ENCODE peak calls at places on chromosomes 6 and 20, in ten cellular contexts. E is neural crest cell; T is 8988T; Y is cardiac fibroblast; J is COR-L47; P is stimulated activated CD8-positive, alpha-beta memory T cell treated with anti-CD3 and anti-CD28 coated beads, Interleukin-7, amount 100 ng/mL, for 4 hours; R is PC-3; A is Daoy; Z is AG04449; L is activated CD8-positive, alpha-beta memory T cell treated with anti-CD3 and anti-CD28 coated beads for 24 hours. U is an unnamed sample.
A peak's percentile ranks its signal among the peaks of the same experiment; 100 is the strongest.

GRCh38 chr6:100103194-100103593 is 109.2 kb upstream of the MCHR2 start:
- DNase-seq in E (no peak), P (no peak), Y (no peak), T (no peak), R (no peak), L (no peak), Z (no peak), J (no peak), A (no peak), U (no peak)

GRCh38 chr6:40442591-40442990 is 144.6 kb downstream of the LRFN2 start:
- DNase-seq in L (no peak), Z (no peak), R (no peak), Y (no peak), E (no peak), P (no peak), A (no peak), T (no peak), J (no peak), U (no peak)

GRCh38 chr20:25514747-25515340 is 70.5 kb downstream of the NINL start:
- DNase-seq in T (no peak), P (no peak), E (no peak), L (no peak), Y (no peak), A (no peak), R (no peak), Z (no peak), J (no peak), U (no peak)

GRCh38 chr6:1689141-1689540 is 79.4 kb downstream of the FOXC1 start:
- DNase-seq in L (no peak), A (no peak), T (no peak), E (no peak), P (no peak), Z (no peak), J (no peak), R (peak; percentile 87), Y (no peak), U (no peak)

GRCh38 chr6:144675231-144675861 is 390.2 kb downstream of the UTRN start:
- DNase-seq in T (no peak), J (no peak), Y (peak; percentile 79), R (no peak), E (no peak), A (no peak), L (no peak), P (no peak), Z (peak; percentile 65), U (no peak)

GRCh38 chr6:27503436-27504030 is 30.6 kb upstream of the ZNF184 start:
- DNase-seq in A (peak; percentile 79), T (no peak), P (peak; percentile 66), L (peak; percentile 97), R (peak; percentile 91), J (peak; percentile 47), Z (peak; percentile 26), E (peak; percentile 78), Y (peak; percentile 79), U (peak; percentile 56)

GRCh38 chr6:62797190-62797589 is 414.1 kb upstream of the FKBP1C start:
- DNase-seq in A (no peak), E (no peak), P (no peak), J (no peak), Y (no peak), Z (no peak), R (no peak), L (no peak), T (no peak), U (no peak)

GRCh38 chr6:152595507-152595906 is 41.7 kb downstream of the SYNE1 start:
- DNase-seq in E (no peak), Z (no peak), R (peak; percentile 23), L (no peak), A (no peak), Y (peak; percentile 31), T (no peak), J (no peak), P (no peak), U (no peak)

GRCh38 chr6:106138151-106138550 is 52.0 kb downstream of the PRDM1 start:
- DNase-seq in R (no peak), E (no peak), L (no peak), Z (no peak), P (no peak), A (no peak), Y (no peak), J (no peak), T (no peak), U (no peak)

GRCh38 chr6:14883921-14884320 is 361.9 kb upstream of the JARID2 start:
- DNase-seq in J (no peak), Z (no peak), E (no peak), P (no peak), A (no peak), R (no peak), T (no peak), L (no peak), Y (no peak), U (no peak)

GRCh38 chr6:98824907-98825601 is 9.3 kb upstream of the POU3F2 start:
- DNase-seq in T (no peak), J (no peak), A (no peak), Y (no peak), L (no peak), R (no peak), E (no peak), Z (no peak), P (no peak), U (no peak)

GRCh38 chr6:28719275-28719940 is 193.7 kb downstream of the GPX5 start:
- DNase-seq in R (peak; percentile 62), Z (no peak), A (peak; percentile 88), P (no peak), E (no peak), Y (no peak), J (no peak), T (no peak), L (no peak), U (no peak)

GRCh38 chr6:165325609-165326008 is 16.2 kb upstream of the C6orf118 start:
- DNase-seq in A (no peak), P (no peak), R (no peak), L (no peak), J (no peak), T (no peak), Z (no peak), E (no peak), Y (no peak), U (no peak)

GRCh38 chr6:38058022-38058421 is 238.5 kb downstream of the ZFAND3 start:
- DNase-seq in P (peak; percentile 41), A (peak; percentile 40), T (no peak), Y (no peak), Z (peak; percentile 12), L (peak; percentile 64), R (peak; percentile 58), E (no peak), J (no peak), U (no peak)

GRCh38 chr6:119612176-119612870 is 262.8 kb upstream of the MAN1A1 start:
- DNase-seq in E (no peak), A (no peak), J (no peak), Y (peak; percentile 25), L (no peak), Z (no peak), T (no peak), R (no peak), P (no peak), U (no peak)

GRCh38 chr6:112941613-112942012 is 594.5 kb downstream of the RFPL4B start:
- DNase-seq in J (no peak), Y (no peak), E (no peak), A (no peak), P (no peak), Z (no peak), L (no peak), T (no peak), R (no peak), U (no peak)

GRCh38 chr20:58787211-58788067 is 63.3 kb downstream of the GNAS-AS1 start:
- DNase-seq in L (no peak), Z (no peak), Y (no peak), A (no peak), P (no peak), T (no peak), R (no peak), E (no peak), J (no peak), U (no peak)

GRCh38 chr6:121823437-121823851 is 388.0 kb downstream of the GJA1 start:
- DNase-seq in R (no peak), A (peak; percentile 4), T (no peak), Z (peak; percentile 63), Y (peak; percentile 65), E (no peak), J (no peak), L (no peak), P (no peak), U (no peak)

GRCh38 chr6:56852611-56853010 is 102.3 kb upstream of the BEND6 start:
- DNase-seq in R (peak; percentile 65), T (no peak), E (no peak), P (no peak), A (no peak), Y (no peak), J (no peak), L (no peak), Z (no peak), U (no peak)

GRCh38 chr6:75290558-75290957 is 6.0 kb upstream of the TMEM30A start:
- DNase-seq in A (no peak), Z (no peak), Y (no peak), L (no peak), P (no peak), J (no peak), T (no peak), E (no peak), R (no peak), U (no peak)

GRCh38 chr6:98845201-98846020 is 11.0 kb downstream of the POU3F2 start:
- DNase-seq in Z (peak; percentile 23), Y (peak; percentile 87), A (peak; percentile 89), P (no peak), L (peak; percentile 89), E (peak; percentile 90), T (peak; percentile 72), R (peak; percentile 74), J (peak; percentile 83), U (peak; percentile 89)

GRCh38 chr6:73180718-73181619 is 44.3 kb downstream of the KHDC1L start:
- DNase-seq in L (no peak), R (peak; percentile 76), Z (peak; percentile 62), P (no peak), T (no peak), E (no peak), A (peak; percentile 56), Y (peak; percentile 86), J (peak; percentile 38), U (no peak)

GRCh38 chr6:168841609-168842278 is 400.8 kb downstream of the SMOC2 start:
- DNase-seq in Z (no peak), A (no peak), T (no peak), L (no peak), P (no peak), Y (no peak), R (no peak), E (no peak), J (no peak), U (no peak)

GRCh38 chr6:37025621-37026466 is 20.4 kb downstream of the FGD2 start:
- DNase-seq in E (no peak), L (no peak), P (no peak), R (no peak), Z (no peak), T (no peak), A (no peak), Y (no peak), J (no peak), U (no peak)

GRCh38 chr20:44084891-44085290 is 102.1 kb downstream of the JPH2 start:
- DNase-seq in Y (no peak), R (no peak), T (no peak), E (no peak), J (no peak), L (no peak), P (no peak), Z (no peak), A (no peak), U (no peak)

GRCh38 chr20:3071610-3072529 is at the start of gene OXT:
- DNase-seq in J (no peak), E (no peak), P (peak; percentile 69), T (no peak), L (peak; percentile 86), Z (no peak), Y (no peak), R (no peak), A (no peak), U (no peak)

GRCh38 chr6:83055366-83055964 is 10.2 kb downstream of the UBE3D start:
- DNase-seq in R (peak; percentile 60), L (peak; percentile 61), E (peak; percentile 63), T (no peak), Z (no peak), P (no peak), J (peak; percentile 49), Y (peak; percentile 63), A (peak; percentile 45), U (peak; percentile 52)

GRCh38 chr20:61682114-61682997 is 383.3 kb downstream of the TAF4 start:
- DNase-seq in J (no peak), E (no peak), A (no peak), Z (no peak), T (no peak), L (no peak), P (no peak), R (no peak), Y (no peak), U (no peak)

U was measured in testis.